ENCODE peak calls at places on chromosomes 1 and 21, in eight cellular contexts. E is neural progenitor cell, P is AG04450, Y is tibial artery, L is endothelial cell of umbilical vein, H is choroid plexus epithelial cell, W is mammary epithelial cell, J is K562. O is an unnamed sample.
A peak's percentile ranks its signal among the peaks of the same experiment; 100 is the strongest.

GRCh38 chr1:34858901-34859441 is 578 bp downstream of the SMIM12 start:
- DNase-seq in E (no peak), H (peak; percentile 53), Y (peak; percentile 74), L (peak; percentile 80), P (no peak), W (no peak), J (peak; percentile 40), O (no peak)

GRCh38 chr1:19645544-19646252 is 1.6 kb downstream of the NBL1 start:
- DNase-seq in E (peak; percentile 36), J (no peak), P (no peak), Y (no peak), L (peak; percentile 34), H (peak; percentile 52), W (no peak), O (no peak)

GRCh38 chr1:207034998-207035397 is 2.4 kb upstream of the C1orf116 start:
- DNase-seq in Y (no peak), P (no peak), L (no peak), H (no peak), W (peak; percentile 96), E (no peak), J (peak; percentile 51), O (no peak)

GRCh38 chr1:35535243-35535642 is 22.0 kb downstream of the KIAA0319L start:
- DNase-seq in Y (no peak), L (no peak), P (no peak), H (no peak), J (no peak), W (no peak), E (no peak), O (no peak)

GRCh38 chr1:81052162-81052561 is 748.6 kb upstream of the ADGRL2 start:
- DNase-seq in E (peak; percentile 11), W (no peak), J (no peak), Y (no peak), H (no peak), P (no peak), L (no peak), O (no peak)

GRCh38 chr1:20981903-20982695 is 194.6 kb downstream of the EIF4G3 start:
- DNase-seq in Y (no peak), W (peak; percentile 16), L (peak; percentile 48), H (peak; percentile 61), J (peak; percentile 19), E (no peak), P (no peak), O (no peak)

GRCh38 chr1:87812881-87813577 is 484.3 kb downstream of the LMO4 start:
- DNase-seq in L (no peak), J (no peak), W (no peak), P (no peak), Y (no peak), E (no peak), H (no peak), O (no peak)

GRCh38 chr1:56437959-56438358 is 141.4 kb downstream of the PLPP3 start:
- DNase-seq in J (no peak), L (peak; percentile 64), W (peak; percentile 15), Y (no peak), P (no peak), E (no peak), H (no peak), O (no peak)

GRCh38 chr1:162284206-162284955 is 92.3 kb downstream of the SPATA46 start:
- DNase-seq in E (no peak), Y (no peak), L (peak; percentile 19), P (no peak), H (peak; percentile 55), J (no peak), W (no peak), O (no peak)

GRCh38 chr21:44370027-44370735 is 16.8 kb downstream of the TRPM2 start:
- DNase-seq in J (peak; percentile 56), L (no peak), Y (no peak), W (peak; percentile 78), P (no peak), H (peak; percentile 3), E (peak; percentile 79), O (no peak)

GRCh38 chr1:81228926-81229325 is 571.8 kb upstream of the ADGRL2 start:
- DNase-seq in P (no peak), J (no peak), H (no peak), W (no peak), Y (no peak), L (no peak), E (no peak), O (no peak)

GRCh38 chr21:33976082-33976979 is 60.7 kb upstream of the ATP5PO start:
- DNase-seq in E (no peak), J (peak; percentile 87), P (peak; percentile 78), Y (peak; percentile 68), L (no peak), W (peak; percentile 97), H (peak; percentile 92), O (no peak)

GRCh38 chr1:244989813-244990212 is 125.5 kb upstream of the HNRNPU start:
- DNase-seq in H (peak; percentile 57), P (no peak), J (no peak), W (peak; percentile 51), Y (no peak), E (no peak), L (peak; percentile 35), O (no peak)

GRCh38 chr1:116806245-116806644 is 52.0 kb downstream of the CD2 start:
- DNase-seq in W (no peak), L (no peak), Y (no peak), H (no peak), J (no peak), P (no peak), E (no peak), O (no peak)

GRCh38 chr1:116772648-116773045 is 18.4 kb downstream of the CD2 start:
- DNase-seq in H (no peak), W (peak; percentile 48), J (no peak), Y (no peak), L (peak; percentile 23), E (no peak), P (no peak), O (no peak)

GRCh38 chr1:101238681-101239094 is 1.9 kb downstream of the S1PR1 start:
- DNase-seq in Y (peak; percentile 90), P (peak; percentile 72), L (peak; percentile 94), E (peak; percentile 90), W (peak; percentile 83), H (peak; percentile 91), J (peak; percentile 78), O (peak; percentile 85)

GRCh38 chr1:65764052-65764451 is 28.6 kb upstream of the PDE4B start:
- DNase-seq in Y (no peak), W (no peak), L (no peak), J (no peak), P (no peak), H (no peak), E (no peak), O (no peak)

GRCh38 chr1:41045740-41046139 is 24.2 kb upstream of the SLFNL1 start:
- DNase-seq in L (peak; percentile 94), H (peak; percentile 65), P (no peak), Y (peak; percentile 93), W (peak; percentile 91), J (no peak), E (no peak), O (no peak)

GRCh38 chr1:26879793-26880192 is 10.3 kb downstream of the GPN2 start:
- DNase-seq in L (no peak), Y (no peak), J (no peak), E (no peak), W (no peak), H (no peak), P (no peak), O (no peak)

GRCh38 chr21:36773111-36773510 is 74.2 kb downstream of the SIM2 start:
- DNase-seq in P (peak; percentile 68), Y (peak; percentile 81), J (no peak), E (no peak), W (peak; percentile 84), H (peak; percentile 69), L (peak; percentile 26), O (no peak)

GRCh38 chr1:65425697-65426096 is 5.2 kb downstream of the LEPR start:
- DNase-seq in L (peak; percentile 85), J (no peak), Y (no peak), E (peak; percentile 18), H (peak; percentile 83), P (no peak), W (peak; percentile 91), O (no peak)

GRCh38 chr1:158189637-158190036 is 8.9 kb downstream of the CD1D start:
- DNase-seq in E (no peak), Y (no peak), J (no peak), P (no peak), H (no peak), W (no peak), L (no peak), O (no peak)
- TF ChIP-seq CTCF in E (no peak), Y (no peak), J (no peak), P (no peak), H (no peak), W (no peak), L (no peak), O (no peak)

DNA sequence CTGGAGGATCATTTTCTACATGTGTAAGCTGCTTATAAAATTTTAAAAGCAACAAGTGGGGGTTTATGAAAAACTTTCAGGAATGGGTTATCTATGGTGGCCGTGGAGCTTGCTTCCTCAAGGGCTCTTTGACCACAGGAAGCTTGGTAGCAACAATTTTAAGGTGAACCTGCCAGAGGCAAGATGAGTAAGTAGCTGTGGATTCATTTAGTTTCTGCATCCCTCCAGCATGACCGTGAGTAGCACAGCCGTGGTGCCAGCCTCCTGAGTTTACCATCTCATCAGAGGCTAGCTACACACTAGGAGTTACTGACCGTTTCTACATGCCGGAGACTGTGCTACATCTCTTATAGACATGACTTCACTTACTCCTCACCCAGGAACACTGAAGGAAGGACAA is 30.0 kb upstream of the PLEKHG5 start:
- DNase-seq in P (no peak), J (no peak), E (no peak), Y (no peak), W (peak; percentile 85), H (no peak), L (no peak), O (no peak)
- TF ChIP-seq CTCF in P (no peak), J (no peak), E (no peak), Y (no peak), W (no peak), H (no peak), L (no peak), O (no peak)

GRCh38 chr1:48903291-48903690 is 126.6 kb upstream of the BEND5 start:
- DNase-seq in Y (no peak), H (no peak), W (no peak), J (no peak), L (no peak), E (no peak), P (no peak), O (no peak)
- TF ChIP-seq CTCF in Y (no peak), H (no peak), W (no peak), J (no peak), L (no peak), E (no peak), P (no peak), O (no peak)

DNA sequence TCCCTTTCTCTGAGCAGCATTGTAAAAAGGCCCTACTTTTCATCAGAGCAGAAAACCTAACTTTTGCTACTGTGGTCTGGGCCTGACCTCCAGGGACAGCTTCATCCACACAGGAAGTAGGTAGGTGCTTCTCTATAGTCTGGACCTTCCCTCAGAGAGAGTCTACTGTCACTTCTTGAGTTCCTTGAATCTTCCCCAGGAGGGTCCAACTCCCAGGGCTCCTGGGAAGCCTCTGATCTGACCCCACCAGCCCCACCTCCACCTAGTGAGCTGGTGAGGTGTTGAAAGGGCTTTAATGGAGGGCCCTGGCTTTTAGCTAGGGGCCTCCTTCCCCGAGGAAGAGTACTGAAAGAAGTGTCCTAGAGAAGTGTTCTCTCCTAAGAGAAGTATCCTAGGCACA is 2.7 kb upstream of the VANGL2 start:
- DNase-seq in Y (no peak), E (no peak), H (no peak), L (no peak), W (no peak), P (no peak), J (no peak), O (no peak)
- TF ChIP-seq CTCF in Y (no peak), E (no peak), H (no peak), L (no peak), W (no peak), P (no peak), J (no peak), O (no peak)

O was measured in omental fat pad.